ENCODE peak calls at places on chromosomes 3 and 15, in ten cellular contexts. One of them, this sample, is unnamed.
A peak's percentile ranks its signal among the peaks of the same experiment; 100 is the strongest.

GRCh38 chr3:175916151-175916946 is 1057.2 kb downstream of the NAALADL2 start:
- DNase-seq in breast epithelium: no peak
- DNase-seq in pancreas: no peak
- DNase-seq in T47D: no peak
- DNase-seq in fibroblast of pulmonary artery: no peak
- DNase-seq in kidney tubule cell: no peak
- DNase-seq in right cardiac atrium: no peak
- DNase-seq in T-helper 2 cell: no peak
- DNase-seq in left ventricle myocardium superior: no peak
- DNase-seq in AG08396: no peak
- DNase-seq in this sample: no peak

GRCh38 chr3:45480218-45480617 is 91.8 kb downstream of the LARS2 start:
- DNase-seq in left ventricle myocardium superior: no peak
- DNase-seq in T47D: no peak
- DNase-seq in fibroblast of pulmonary artery: no peak
- DNase-seq in kidney tubule cell: peak; percentile 87
- DNase-seq in AG08396: no peak
- DNase-seq in right cardiac atrium: no peak
- DNase-seq in breast epithelium: no peak
- DNase-seq in T-helper 2 cell: no peak
- DNase-seq in pancreas: no peak
- DNase-seq in this sample: no peak

GRCh38 chr3:108414007-108414406 is 96.4 kb downstream of the MYH15 start:
- DNase-seq in fibroblast of pulmonary artery: no peak
- DNase-seq in kidney tubule cell: no peak
- DNase-seq in T47D: no peak
- DNase-seq in T-helper 2 cell: no peak
- DNase-seq in breast epithelium: no peak
- DNase-seq in pancreas: no peak
- DNase-seq in AG08396: no peak
- DNase-seq in right cardiac atrium: no peak
- DNase-seq in left ventricle myocardium superior: no peak
- DNase-seq in this sample: no peak

GRCh38 chr15:81281176-81281735 is 42.7 kb downstream of the STARD5 start:
- DNase-seq in fibroblast of pulmonary artery: no peak
- DNase-seq in AG08396: no peak
- DNase-seq in right cardiac atrium: no peak
- DNase-seq in breast epithelium: no peak
- DNase-seq in T47D: no peak
- DNase-seq in pancreas: no peak
- DNase-seq in T-helper 2 cell: no peak
- DNase-seq in kidney tubule cell: no peak
- DNase-seq in left ventricle myocardium superior: no peak
- DNase-seq in this sample: no peak

GRCh38 chr3:189710620-189711388 is 79.6 kb downstream of the TP63 start:
- DNase-seq in fibroblast of pulmonary artery: peak; percentile 97
- DNase-seq in T47D: no peak
- DNase-seq in kidney tubule cell: peak; percentile 99
- DNase-seq in pancreas: no peak
- DNase-seq in right cardiac atrium: no peak
- DNase-seq in breast epithelium: peak; percentile 47
- DNase-seq in T-helper 2 cell: no peak
- DNase-seq in left ventricle myocardium superior: peak; percentile 24
- DNase-seq in AG08396: peak; percentile 75
- DNase-seq in this sample: no peak

GRCh38 chr15:80587816-80588456 is 107.2 kb upstream of the ABHD17C start:
- DNase-seq in T-helper 2 cell: no peak
- DNase-seq in right cardiac atrium: no peak
- DNase-seq in pancreas: no peak
- DNase-seq in AG08396: no peak
- DNase-seq in kidney tubule cell: no peak
- DNase-seq in fibroblast of pulmonary artery: peak; percentile 61
- DNase-seq in breast epithelium: no peak
- DNase-seq in left ventricle myocardium superior: no peak
- DNase-seq in T47D: no peak
- DNase-seq in this sample: peak; percentile 85

GRCh38 chr3:169964176-169964575 is 2.4 kb upstream of the SEC62 start:
- DNase-seq in T-helper 2 cell: no peak
- DNase-seq in breast epithelium: no peak
- DNase-seq in pancreas: no peak
- DNase-seq in right cardiac atrium: no peak
- DNase-seq in fibroblast of pulmonary artery: peak; percentile 35
- DNase-seq in kidney tubule cell: peak; percentile 61
- DNase-seq in AG08396: peak; percentile 38
- DNase-seq in left ventricle myocardium superior: no peak
- DNase-seq in T47D: no peak
- DNase-seq in this sample: peak; percentile 39

GRCh38 chr15:57158589-57158988 is 217.7 kb upstream of the CGNL1 start:
- DNase-seq in T-helper 2 cell: no peak
- DNase-seq in kidney tubule cell: peak; percentile 63
- DNase-seq in breast epithelium: no peak
- DNase-seq in pancreas: no peak
- DNase-seq in right cardiac atrium: no peak
- DNase-seq in left ventricle myocardium superior: no peak
- DNase-seq in AG08396: peak; percentile 17
- DNase-seq in fibroblast of pulmonary artery: no peak
- DNase-seq in T47D: no peak
- DNase-seq in this sample: peak; percentile 39

GRCh38 chr3:373193-373784 is 176.7 kb downstream of the CHL1 start:
- DNase-seq in T47D: no peak
- DNase-seq in AG08396: no peak
- DNase-seq in pancreas: no peak
- DNase-seq in fibroblast of pulmonary artery: no peak
- DNase-seq in breast epithelium: no peak
- DNase-seq in T-helper 2 cell: no peak
- DNase-seq in kidney tubule cell: no peak
- DNase-seq in left ventricle myocardium superior: no peak
- DNase-seq in right cardiac atrium: peak; percentile 49
- DNase-seq in this sample: no peak

GRCh38 chr15:92377083-92377789 is 16.4 kb upstream of the ST8SIA2 start:
- DNase-seq in pancreas: no peak
- DNase-seq in fibroblast of pulmonary artery: no peak
- DNase-seq in left ventricle myocardium superior: peak; percentile 60
- DNase-seq in AG08396: no peak
- DNase-seq in kidney tubule cell: peak; percentile 15
- DNase-seq in breast epithelium: no peak
- DNase-seq in right cardiac atrium: no peak
- DNase-seq in T47D: no peak
- DNase-seq in T-helper 2 cell: no peak
- DNase-seq in this sample: no peak

GRCh38 chr15:68315495-68316007 is 38.0 kb downstream of the FEM1B start:
- DNase-seq in right cardiac atrium: no peak
- DNase-seq in breast epithelium: no peak
- DNase-seq in AG08396: no peak
- DNase-seq in T-helper 2 cell: no peak
- DNase-seq in pancreas: no peak
- DNase-seq in kidney tubule cell: no peak
- DNase-seq in T47D: no peak
- DNase-seq in fibroblast of pulmonary artery: peak; percentile 36
- DNase-seq in left ventricle myocardium superior: no peak
- DNase-seq in this sample: no peak

GRCh38 chr15:62809106-62809967 is 233.2 kb upstream of the TPM1 start:
- DNase-seq in T-helper 2 cell: no peak
- DNase-seq in left ventricle myocardium superior: no peak
- DNase-seq in fibroblast of pulmonary artery: peak; percentile 48
- DNase-seq in AG08396: peak; percentile 57
- DNase-seq in pancreas: no peak
- DNase-seq in kidney tubule cell: peak; percentile 52
- DNase-seq in T47D: no peak
- DNase-seq in right cardiac atrium: no peak
- DNase-seq in breast epithelium: no peak
- DNase-seq in this sample: peak; percentile 38

GRCh38 chr3:32872487-32873382 is 54.9 kb downstream of the TRIM71 start:
- DNase-seq in AG08396: no peak
- DNase-seq in breast epithelium: peak; percentile 79
- DNase-seq in fibroblast of pulmonary artery: peak; percentile 23
- DNase-seq in left ventricle myocardium superior: no peak
- DNase-seq in T-helper 2 cell: no peak
- DNase-seq in right cardiac atrium: no peak
- DNase-seq in T47D: peak; percentile 42
- DNase-seq in pancreas: no peak
- DNase-seq in kidney tubule cell: no peak
- DNase-seq in this sample: no peak

GRCh38 chr3:53913401-53913800 is 21.7 kb upstream of the SELENOK start:
- DNase-seq in AG08396: no peak
- DNase-seq in right cardiac atrium: no peak
- DNase-seq in breast epithelium: no peak
- DNase-seq in left ventricle myocardium superior: no peak
- DNase-seq in kidney tubule cell: no peak
- DNase-seq in fibroblast of pulmonary artery: no peak
- DNase-seq in T47D: no peak
- DNase-seq in pancreas: no peak
- DNase-seq in T-helper 2 cell: no peak
- DNase-seq in this sample: no peak

GRCh38 chr3:187318819-187319616 is 27.5 kb upstream of the MASP1 start:
- DNase-seq in right cardiac atrium: no peak
- DNase-seq in kidney tubule cell: peak; percentile 68
- DNase-seq in fibroblast of pulmonary artery: peak; percentile 82
- DNase-seq in pancreas: no peak
- DNase-seq in T-helper 2 cell: peak; percentile 12
- DNase-seq in T47D: peak; percentile 37
- DNase-seq in AG08396: peak; percentile 49
- DNase-seq in left ventricle myocardium superior: no peak
- DNase-seq in breast epithelium: peak; percentile 28
- DNase-seq in this sample: peak; percentile 78

GRCh38 chr3:73510298-73510697 is 114.4 kb downstream of the PDZRN3 start:
- DNase-seq in right cardiac atrium: no peak
- DNase-seq in T-helper 2 cell: no peak
- DNase-seq in AG08396: no peak
- DNase-seq in left ventricle myocardium superior: no peak
- DNase-seq in T47D: no peak
- DNase-seq in breast epithelium: no peak
- DNase-seq in kidney tubule cell: no peak
- DNase-seq in pancreas: no peak
- DNase-seq in fibroblast of pulmonary artery: no peak
- DNase-seq in this sample: no peak

GRCh38 chr15:90213123-90213817 is 12.1 kb downstream of the SEMA4B start:
- DNase-seq in pancreas: peak; percentile 82
- DNase-seq in fibroblast of pulmonary artery: no peak
- DNase-seq in T-helper 2 cell: no peak
- DNase-seq in AG08396: no peak
- DNase-seq in kidney tubule cell: no peak
- DNase-seq in left ventricle myocardium superior: no peak
- DNase-seq in breast epithelium: no peak
- DNase-seq in T47D: no peak
- DNase-seq in right cardiac atrium: no peak
- DNase-seq in this sample: peak; percentile 61

GRCh38 chr3:140316461-140316860 is 361.4 kb upstream of the TRIM42 start:
- DNase-seq in left ventricle myocardium superior: no peak
- DNase-seq in T47D: no peak
- DNase-seq in AG08396: no peak
- DNase-seq in T-helper 2 cell: no peak
- DNase-seq in pancreas: no peak
- DNase-seq in fibroblast of pulmonary artery: no peak
- DNase-seq in kidney tubule cell: peak; percentile 85
- DNase-seq in right cardiac atrium: no peak
- DNase-seq in breast epithelium: no peak
- DNase-seq in this sample: no peak

GRCh38 chr15:67840747-67841634 is 1.1 kb upstream of the RNU6-1 start:
- DNase-seq in right cardiac atrium: no peak
- DNase-seq in T-helper 2 cell: no peak
- DNase-seq in T47D: no peak
- DNase-seq in kidney tubule cell: peak; percentile 53
- DNase-seq in pancreas: no peak
- DNase-seq in left ventricle myocardium superior: no peak
- DNase-seq in fibroblast of pulmonary artery: peak; percentile 52
- DNase-seq in AG08396: peak; percentile 69
- DNase-seq in breast epithelium: no peak
- DNase-seq in this sample: peak; percentile 50

GRCh38 chr3:71875461-71875947 is 90.6 kb upstream of the PROK2 start:
- DNase-seq in right cardiac atrium: peak; percentile 81
- DNase-seq in AG08396: peak; percentile 77
- DNase-seq in T47D: peak; percentile 32
- DNase-seq in fibroblast of pulmonary artery: peak; percentile 70
- DNase-seq in left ventricle myocardium superior: peak; percentile 83
- DNase-seq in kidney tubule cell: peak; percentile 72
- DNase-seq in pancreas: peak; percentile 73
- DNase-seq in T-helper 2 cell: peak; percentile 58
- DNase-seq in breast epithelium: peak; percentile 65
- DNase-seq in this sample: peak; percentile 79

GRCh38 chr3:119990888-119991287 is 103.4 kb downstream of the GSK3B start:
- DNase-seq in breast epithelium: no peak
- DNase-seq in T-helper 2 cell: no peak
- DNase-seq in right cardiac atrium: no peak
- DNase-seq in fibroblast of pulmonary artery: peak; percentile 18
- DNase-seq in left ventricle myocardium superior: no peak
- DNase-seq in pancreas: no peak
- DNase-seq in AG08396: peak; percentile 23
- DNase-seq in kidney tubule cell: peak; percentile 45
- DNase-seq in T47D: no peak
- DNase-seq in this sample: peak; percentile 20

GRCh38 chr3:79081285-79081684 is 686.5 kb downstream of the ROBO1 start:
- DNase-seq in kidney tubule cell: no peak
- DNase-seq in breast epithelium: no peak
- DNase-seq in fibroblast of pulmonary artery: no peak
- DNase-seq in left ventricle myocardium superior: no peak
- DNase-seq in T-helper 2 cell: no peak
- DNase-seq in pancreas: no peak
- DNase-seq in AG08396: no peak
- DNase-seq in T47D: no peak
- DNase-seq in right cardiac atrium: no peak
- DNase-seq in this sample: no peak

GRCh38 chr15:68377766-68378165 is 54.2 kb downstream of the ITGA11 start:
- DNase-seq in AG08396: no peak
- DNase-seq in fibroblast of pulmonary artery: no peak
- DNase-seq in T47D: no peak
- DNase-seq in right cardiac atrium: no peak
- DNase-seq in breast epithelium: no peak
- DNase-seq in pancreas: no peak
- DNase-seq in kidney tubule cell: no peak
- DNase-seq in T-helper 2 cell: no peak
- DNase-seq in left ventricle myocardium superior: no peak
- DNase-seq in this sample: no peak

GRCh38 chr15:87604857-87605446 is 651.6 kb downstream of the NTRK3 start:
- DNase-seq in fibroblast of pulmonary artery: peak; percentile 42
- DNase-seq in T-helper 2 cell: no peak
- DNase-seq in right cardiac atrium: no peak
- DNase-seq in pancreas: no peak
- DNase-seq in kidney tubule cell: peak; percentile 23
- DNase-seq in AG08396: no peak
- DNase-seq in left ventricle myocardium superior: no peak
- DNase-seq in T47D: no peak
- DNase-seq in breast epithelium: no peak
- DNase-seq in this sample: peak; percentile 41

GRCh38 chr15:63104727-63105126 is 16.9 kb upstream of the LACTB start:
- DNase-seq in left ventricle myocardium superior: no peak
- DNase-seq in right cardiac atrium: no peak
- DNase-seq in kidney tubule cell: no peak
- DNase-seq in AG08396: no peak
- DNase-seq in T47D: no peak
- DNase-seq in pancreas: no peak
- DNase-seq in T-helper 2 cell: no peak
- DNase-seq in fibroblast of pulmonary artery: peak; percentile 66
- DNase-seq in breast epithelium: no peak
- DNase-seq in this sample: peak; percentile 83

GRCh38 chr15:98085003-98085639 is 124.6 kb downstream of the ARRDC4 start:
- DNase-seq in T47D: peak; percentile 35
- DNase-seq in pancreas: no peak
- DNase-seq in AG08396: peak; percentile 53
- DNase-seq in T-helper 2 cell: no peak
- DNase-seq in right cardiac atrium: no peak
- DNase-seq in left ventricle myocardium superior: no peak
- DNase-seq in kidney tubule cell: peak; percentile 66
- DNase-seq in breast epithelium: no peak
- DNase-seq in fibroblast of pulmonary artery: peak; percentile 80
- DNase-seq in this sample: peak; percentile 76

GRCh38 chr3:29313981-29314726 is 33.3 kb downstream of the RBMS3 start:
- DNase-seq in kidney tubule cell: no peak
- DNase-seq in breast epithelium: no peak
- DNase-seq in AG08396: no peak
- DNase-seq in T47D: no peak
- DNase-seq in T-helper 2 cell: no peak
- DNase-seq in fibroblast of pulmonary artery: no peak
- DNase-seq in left ventricle myocardium superior: no peak
- DNase-seq in pancreas: no peak
- DNase-seq in right cardiac atrium: no peak
- DNase-seq in this sample: peak; percentile 38

GRCh38 chr15:76179023-76179422 is 119.2 kb downstream of the TMEM266 start:
- DNase-seq in AG08396: no peak
- DNase-seq in T-helper 2 cell: no peak
- DNase-seq in right cardiac atrium: no peak
- DNase-seq in pancreas: no peak
- DNase-seq in kidney tubule cell: no peak
- DNase-seq in fibroblast of pulmonary artery: no peak
- DNase-seq in breast epithelium: no peak
- DNase-seq in T47D: no peak
- DNase-seq in left ventricle myocardium superior: no peak
- DNase-seq in this sample: no peak

This sample was measured in cardiac muscle cell.